ENCODE peak calls at places on chromosomes 4 and X, in four cellular contexts. One of them, this sample, is unnamed. For H3K4me1, the result is how much of the 10 kb centered on the place peaks cover.

GRCh38 chr4:69524708-69525107 is 29.0 kb upstream of the UGT2B4 start:
- DNase-seq in mesenchymal stem cell: no peak
- DNase-seq in H9: no peak
- DNase-seq in H1: no peak
- DNase-seq in this sample: no peak

GRCh38 chrX:45479196-45479834 is 278.6 kb upstream of the DIPK2B start:
- DNase-seq in H9: no peak
- DNase-seq in H1: no peak
- DNase-seq in mesenchymal stem cell: peak
- DNase-seq in this sample: no peak

GRCh38 chr4:147247577-147247976 is 233.3 kb upstream of the EDNRA start:
- DNase-seq in H1: no peak
- DNase-seq in mesenchymal stem cell: peak
- DNase-seq in H9: no peak
- DNase-seq in this sample: no peak

GRCh38 chr4:112343330-112343729 is 46.2 kb downstream of the ALPK1 start:
- DNase-seq in mesenchymal stem cell: no peak
- DNase-seq in H9: no peak
- DNase-seq in H1: no peak
- DNase-seq in this sample: no peak

GRCh38 chr4:62544428-62544827 is 1344.3 kb downstream of the ADGRL3 start:
- DNase-seq in H9: no peak
- DNase-seq in H1: no peak
- DNase-seq in mesenchymal stem cell: peak
- DNase-seq in this sample: no peak

GRCh38 chrX:12770440-12770839 is 20.8 kb upstream of the PRPS2 start:
- DNase-seq in H9: no peak
- DNase-seq in mesenchymal stem cell: peak
- DNase-seq in H1: no peak
- DNase-seq in this sample: no peak

GRCh38 chr4:24802648-24803047 is 7.3 kb downstream of the SOD3 start:
- DNase-seq in mesenchymal stem cell: no peak
- DNase-seq in H1: no peak
- DNase-seq in H9: no peak
- DNase-seq in this sample: no peak

GRCh38 chr4:85177679-85178078 is 211.2 kb upstream of the WDFY3 start:
- DNase-seq in H9: no peak
- DNase-seq in mesenchymal stem cell: no peak
- DNase-seq in H1: no peak
- DNase-seq in this sample: no peak

GRCh38 chr4:164799410-164799809 is 45.5 kb downstream of the SMIM31 start:
- DNase-seq in mesenchymal stem cell: no peak
- DNase-seq in H9: peak
- DNase-seq in H1: peak
- DNase-seq in this sample: peak

GRCh38 chr4:115515379-115516171 is 402.2 kb upstream of the NDST4 start:
- DNase-seq in H1: no peak
- DNase-seq in H9: no peak
- DNase-seq in mesenchymal stem cell: peak
- DNase-seq in this sample: no peak

GRCh38 chr4:184506527-184507121 is 32.3 kb upstream of the IRF2 start:
- DNase-seq in H1: no peak
- DNase-seq in mesenchymal stem cell: peak
- DNase-seq in H9: peak
- DNase-seq in this sample: no peak

GRCh38 chr4:134636332-134637055 is 434.9 kb upstream of the PABPC4L start:
- DNase-seq in H9: no peak
- DNase-seq in H1: no peak
- DNase-seq in mesenchymal stem cell: no peak
- DNase-seq in this sample: no peak

DNA sequence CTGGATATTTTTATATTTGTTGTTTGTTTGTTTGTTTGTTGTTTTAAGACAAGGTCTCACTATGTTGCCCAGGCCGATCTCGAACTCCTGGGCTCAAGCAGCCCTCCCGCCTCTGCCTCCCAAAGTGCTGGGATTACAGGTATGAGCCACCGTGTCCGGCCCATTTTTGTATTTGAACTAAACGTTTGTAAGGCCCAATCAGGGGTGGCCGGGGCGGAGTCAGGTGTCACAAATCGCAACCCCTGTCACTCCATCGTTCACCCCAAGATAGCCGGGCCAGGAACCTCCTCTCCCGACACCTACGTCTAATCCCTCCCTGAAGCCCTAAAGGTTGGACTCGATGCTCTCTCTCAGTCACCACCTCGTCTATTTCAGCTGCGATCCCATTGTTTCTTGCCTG is 722 bp upstream of the EFHC2 start:
- DNase-seq in mesenchymal stem cell: no peak
- DNase-seq in H1: no peak
- DNase-seq in H9: peak
- DNase-seq in this sample: no peak
- H3K4me2 ChIP-seq in mesenchymal stem cell: no peak
- H3K4me2 ChIP-seq in H1: peak
- H3K4me2 ChIP-seq in H9: peak
- H3K4me2 ChIP-seq in this sample: peak

DNA sequence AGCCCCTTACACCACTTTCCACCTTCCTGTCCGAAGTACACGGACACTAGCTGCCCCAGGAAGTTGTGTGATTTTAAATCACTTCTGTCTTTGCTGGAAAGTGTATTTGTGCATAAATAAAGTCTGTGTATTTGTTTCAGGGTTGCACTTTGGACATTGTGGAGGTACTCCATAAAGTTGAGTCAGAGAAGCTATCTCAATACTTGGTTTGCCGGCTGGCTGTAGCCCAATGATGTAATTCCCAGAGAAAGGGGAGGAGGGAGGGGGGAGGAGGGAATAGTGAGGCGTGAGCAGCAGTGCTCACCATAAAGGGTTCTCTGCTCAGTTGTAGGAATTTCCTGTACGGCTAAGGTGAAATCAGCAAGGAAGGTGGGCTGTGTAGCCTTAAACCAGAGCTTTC is 7.5 kb downstream of the APEX2 start:
- DNase-seq in H9: no peak
- DNase-seq in mesenchymal stem cell: peak
- DNase-seq in H1: no peak
- DNase-seq in this sample: no peak
- H3K18ac ChIP-seq in H9: no peak
- H3K18ac ChIP-seq in mesenchymal stem cell: no peak
- H3K18ac ChIP-seq in H1: no peak
- H3K18ac ChIP-seq in this sample: no peak

GRCh38 chr4:55178226-55179005 is 53.0 kb upstream of the KDR start:
- DNase-seq in H9: no peak
- DNase-seq in mesenchymal stem cell: no peak
- DNase-seq in H1: no peak
- DNase-seq in this sample: no peak
- H3K4me1 ChIP-seq in H9: under half
- H3K4me1 ChIP-seq in mesenchymal stem cell: under half
- H3K4me1 ChIP-seq in H1: under half
- H3K4me1 ChIP-seq in this sample: under half

DNA sequence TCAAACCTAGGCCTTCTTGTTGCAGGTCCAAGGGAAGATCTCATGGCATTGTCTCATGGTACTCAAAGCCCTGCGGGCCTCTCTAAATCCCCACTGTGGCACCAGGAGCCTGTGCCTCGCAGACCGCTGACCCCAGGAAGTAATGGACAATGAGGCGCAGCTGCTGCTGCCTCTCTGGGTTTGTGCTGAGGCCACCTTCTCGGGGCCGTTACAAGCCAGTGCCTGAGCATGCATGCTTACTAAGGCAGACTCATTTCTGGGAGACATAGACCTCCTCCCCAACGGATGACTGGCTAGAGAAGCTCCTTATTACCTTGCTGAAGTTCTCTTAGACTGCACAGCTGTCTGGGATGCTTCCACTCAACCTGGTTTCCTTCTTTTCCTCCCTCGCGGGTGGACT is 1.3 kb downstream of the BDH2 start:
- DNase-seq in mesenchymal stem cell: no peak
- DNase-seq in H1: no peak
- DNase-seq in H9: no peak
- DNase-seq in this sample: no peak
- H3K4me2 ChIP-seq in mesenchymal stem cell: peak
- H3K4me2 ChIP-seq in H1: peak
- H3K4me2 ChIP-seq in H9: peak
- H3K4me2 ChIP-seq in this sample: peak

DNA sequence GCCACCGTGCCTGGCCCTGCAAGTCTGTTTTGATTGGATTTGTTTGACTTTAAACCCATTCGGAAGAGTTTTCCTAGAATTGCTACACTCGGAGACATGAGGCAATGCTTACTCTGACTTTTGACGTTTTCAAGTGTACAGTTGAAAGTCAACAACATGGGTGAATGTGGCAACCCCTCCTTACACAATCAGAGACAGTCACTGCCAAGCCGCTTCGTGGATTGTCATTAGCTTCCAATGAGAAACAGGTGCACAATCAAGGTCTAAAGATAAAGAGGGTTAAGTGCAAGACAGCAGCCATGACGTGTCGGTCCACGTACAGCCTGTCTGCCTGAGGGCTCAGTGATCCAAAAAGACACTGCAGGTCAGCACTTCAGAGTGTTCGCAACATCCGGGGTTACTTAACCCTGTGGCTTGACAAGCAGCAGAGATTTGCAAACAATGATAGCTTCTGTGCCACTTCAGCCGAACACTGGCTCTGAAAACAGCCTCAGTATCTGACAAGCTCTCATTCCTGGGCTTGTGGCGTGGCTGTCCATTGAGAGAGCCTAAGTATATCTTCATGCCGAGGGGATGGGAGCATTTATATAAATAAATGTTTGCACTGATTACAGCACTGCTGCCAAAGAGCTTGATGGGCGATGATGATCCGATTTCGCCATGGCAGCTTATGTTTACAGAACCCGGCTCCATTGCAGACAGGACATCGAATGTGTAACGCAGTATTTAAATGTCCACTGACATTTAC is 180.0 kb downstream of the DHRSX start:
- DNase-seq in mesenchymal stem cell: peak
- DNase-seq in H1: no peak
- DNase-seq in H9: no peak
- DNase-seq in this sample: no peak
- H3K18ac ChIP-seq in mesenchymal stem cell: no peak
- H3K18ac ChIP-seq in H1: no peak
- H3K18ac ChIP-seq in H9: no peak
- H3K18ac ChIP-seq in this sample: no peak

GRCh38 chr4:3482707-3483106 is 19.6 kb downstream of the DOK7 start:
- DNase-seq in H9: no peak
- DNase-seq in H1: no peak
- DNase-seq in mesenchymal stem cell: no peak
- DNase-seq in this sample: no peak
- H3K4me1 ChIP-seq in H9: under half
- H3K4me1 ChIP-seq in H1: under half
- H3K4me1 ChIP-seq in mesenchymal stem cell: half or more
- H3K4me1 ChIP-seq in this sample: half or more

DNA sequence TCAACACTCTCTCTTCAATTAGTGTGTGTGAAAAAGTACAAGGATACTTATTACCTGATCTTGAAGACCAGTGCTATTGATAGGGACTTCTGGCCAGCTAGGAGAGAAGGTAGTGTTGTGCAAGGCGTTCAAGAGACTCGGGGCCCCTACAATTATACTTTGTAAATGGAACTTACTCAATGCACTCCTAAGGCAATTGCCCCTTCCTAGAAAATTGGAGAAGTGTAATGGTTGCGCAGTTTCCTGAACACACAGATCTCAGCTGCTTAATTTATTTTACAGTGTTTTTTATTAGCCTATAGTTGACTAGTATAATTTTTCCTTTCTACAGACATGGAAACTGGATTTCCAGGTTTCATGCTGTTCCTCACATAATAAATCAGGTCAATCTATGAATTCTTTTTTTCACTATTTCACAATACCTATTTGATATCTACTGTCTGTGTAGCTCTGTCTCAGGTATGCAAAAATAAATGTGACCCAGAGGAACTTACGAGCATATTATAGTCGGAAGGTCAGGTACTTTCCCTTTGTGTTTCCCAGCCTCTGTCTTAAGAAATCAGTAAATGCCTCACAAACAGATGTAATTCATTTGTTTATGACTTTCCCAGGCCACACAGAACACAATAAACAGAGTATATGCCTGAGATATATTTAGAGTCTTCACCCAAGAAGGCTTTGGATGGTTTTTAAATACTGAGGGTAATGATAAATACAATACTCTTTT is 89.1 kb upstream of the TET2 start:
- DNase-seq in mesenchymal stem cell: peak
- DNase-seq in H1: no peak
- DNase-seq in H9: no peak
- DNase-seq in this sample: no peak
- H3K4me2 ChIP-seq in mesenchymal stem cell: no peak
- H3K4me2 ChIP-seq in H1: no peak
- H3K4me2 ChIP-seq in H9: no peak
- H3K4me2 ChIP-seq in this sample: no peak